ENCODE peak calls at places on chromosomes 12 and 14, in nine cellular contexts. E, T, Y, M, V, B, O, L and S are unnamed samples.
A peak's percentile ranks its signal among the peaks of the same experiment; 100 is the strongest.

GRCh38 chr12:99498756-99499155 is 148.8 kb upstream of the GARIN6 start:
- DNase-seq in E (no peak), T (no peak), Y (no peak), M (no peak), V (peak; percentile 40), B (no peak), O (no peak), L (no peak), S (peak; percentile 83)

GRCh38 chr12:98492580-98493140 is 22.7 kb upstream of the TMPO start:
- DNase-seq in E (no peak), T (no peak), Y (no peak), M (no peak), V (no peak), B (peak; percentile 80), O (no peak), L (no peak), S (no peak)

GRCh38 chr12:103880299-103881142 is 39.5 kb upstream of the NT5DC3 start:
- DNase-seq in E (no peak), T (no peak), Y (no peak), M (peak; percentile 30), V (peak; percentile 69), B (no peak), O (no peak), L (no peak), S (peak; percentile 92)

GRCh38 chr12:24853588-24853987 is 95.3 kb downstream of the BCAT1 start:
- DNase-seq in E (no peak), T (no peak), Y (no peak), M (no peak), V (peak; percentile 46), B (no peak), O (peak; percentile 59), L (no peak), S (peak; percentile 89)

GRCh38 chr14:78764240-78764639 is 594.1 kb downstream of the NRXN3 start:
- DNase-seq in E (no peak), T (no peak), Y (no peak), M (no peak), V (no peak), B (no peak), O (peak; percentile 22), L (no peak), S (peak; percentile 45)

GRCh38 chr12:19654630-19655384 is 215.5 kb downstream of the AEBP2 start:
- DNase-seq in E (no peak), T (no peak), Y (no peak), M (no peak), V (no peak), B (no peak), O (peak; percentile 31), L (no peak), S (no peak)

GRCh38 chr14:22850944-22851790 is 14.8 kb downstream of the MMP14 start:
- DNase-seq in E (peak; percentile 68), T (peak; percentile 67), Y (peak; percentile 98), M (peak; percentile 48), V (peak; percentile 48), B (peak; percentile 63), O (peak; percentile 95), L (peak; percentile 72), S (peak; percentile 83)

GRCh38 chr14:91281346-91281745 is 36.8 kb upstream of the GPR68 start:
- DNase-seq in E (no peak), T (no peak), Y (no peak), M (no peak), V (peak; percentile 88), B (no peak), O (no peak), L (no peak), S (peak; percentile 89)

GRCh38 chr14:90907178-90907577 is 90.9 kb upstream of the TTC7B start:
- DNase-seq in E (no peak), T (no peak), Y (no peak), M (no peak), V (no peak), B (no peak), O (no peak), L (no peak), S (no peak)

GRCh38 chr12:30002677-30003076 is 218.9 kb upstream of the TMTC1 start:
- DNase-seq in E (no peak), T (no peak), Y (no peak), M (no peak), V (no peak), B (no peak), O (no peak), L (no peak), S (no peak)

GRCh38 chr12:20404576-20405346 is 36.4 kb downstream of the PDE3A start:
- DNase-seq in E (no peak), T (no peak), Y (no peak), M (no peak), V (no peak), B (no peak), O (peak; percentile 70), L (peak; percentile 40), S (peak; percentile 50)

GRCh38 chr12:111840831-111841230 is 1.2 kb upstream of the MAPKAPK5 start:
- DNase-seq in E (no peak), T (no peak), Y (no peak), M (no peak), V (no peak), B (no peak), O (no peak), L (peak; percentile 56), S (peak; percentile 13)

GRCh38 chr14:65226824-65227604 is 124.7 kb upstream of the MAX start:
- DNase-seq in E (no peak), T (no peak), Y (no peak), M (no peak), V (no peak), B (no peak), O (peak; percentile 78), L (peak; percentile 84), S (peak; percentile 72)

GRCh38 chr14:104858811-104859426 is 6.1 kb upstream of the CEP170B start:
- DNase-seq in E (no peak), T (no peak), Y (no peak), M (no peak), V (no peak), B (no peak), O (no peak), L (no peak), S (no peak)

GRCh38 chr14:64035143-64035542 is 182.3 kb downstream of the SYNE2 start:
- DNase-seq in E (no peak), T (no peak), Y (no peak), M (no peak), V (no peak), B (no peak), O (peak; percentile 18), L (no peak), S (no peak)

GRCh38 chr14:99971929-99972747 is 93.1 kb upstream of the EVL start:
- DNase-seq in E (no peak), T (no peak), Y (no peak), M (peak; percentile 23), V (peak; percentile 36), B (peak; percentile 56), O (no peak), L (no peak), S (no peak)

GRCh38 chr14:35406811-35407630 is 2.5 kb upstream of the NFKBIA start:
- DNase-seq in E (peak; percentile 52), T (no peak), Y (no peak), M (no peak), V (peak; percentile 68), B (no peak), O (peak; percentile 80), L (no peak), S (peak; percentile 88)

GRCh38 chr14:101540481-101540880 is 20.8 kb upstream of the DIO3 start:
- DNase-seq in E (no peak), T (no peak), Y (no peak), M (no peak), V (no peak), B (no peak), O (no peak), L (no peak), S (no peak)

GRCh38 chr12:68080577-68080976 is 79.0 kb downstream of the IFNG start:
- DNase-seq in E (no peak), T (no peak), Y (no peak), M (no peak), V (no peak), B (no peak), O (no peak), L (no peak), S (no peak)

GRCh38 chr12:108309674-108310312 is 29.3 kb downstream of the CMKLR1 start:
- DNase-seq in E (no peak), T (no peak), Y (no peak), M (no peak), V (no peak), B (no peak), O (no peak), L (no peak), S (no peak)

GRCh38 chr14:71555654-71556559 is 376.3 kb upstream of the RGS6 start:
- DNase-seq in E (no peak), T (no peak), Y (no peak), M (no peak), V (no peak), B (no peak), O (peak; percentile 54), L (peak; percentile 39), S (peak; percentile 76)

GRCh38 chr12:51788876-51789275 is 59.6 kb downstream of the FIGNL2 start:
- DNase-seq in E (no peak), T (no peak), Y (no peak), M (no peak), V (peak; percentile 37), B (no peak), O (peak; percentile 44), L (no peak), S (peak; percentile 63)

GRCh38 chr14:52377940-52378339 is 63.8 kb downstream of the PTGER2 start:
- DNase-seq in E (no peak), T (no peak), Y (no peak), M (no peak), V (no peak), B (no peak), O (no peak), L (no peak), S (no peak)
- TF ChIP-seq CTCF in E (no peak), T (no peak), Y (no peak), M (no peak), V (no peak), B (no peak), O (no peak), L (no peak), S (no peak)

GRCh38 chr12:27305673-27306504 is 26.7 kb upstream of the BMAL2 start:
- DNase-seq in E (no peak), T (no peak), Y (no peak), M (no peak), V (peak; percentile 10), B (no peak), O (peak; percentile 78), L (no peak), S (peak; percentile 41)
- TF ChIP-seq CTCF in E (no peak), T (no peak), Y (peak; percentile 43), M (peak; percentile 61), V (peak; percentile 51), B (peak; percentile 66), O (peak; percentile 33), L (peak; percentile 52), S (peak; percentile 15)

DNA sequence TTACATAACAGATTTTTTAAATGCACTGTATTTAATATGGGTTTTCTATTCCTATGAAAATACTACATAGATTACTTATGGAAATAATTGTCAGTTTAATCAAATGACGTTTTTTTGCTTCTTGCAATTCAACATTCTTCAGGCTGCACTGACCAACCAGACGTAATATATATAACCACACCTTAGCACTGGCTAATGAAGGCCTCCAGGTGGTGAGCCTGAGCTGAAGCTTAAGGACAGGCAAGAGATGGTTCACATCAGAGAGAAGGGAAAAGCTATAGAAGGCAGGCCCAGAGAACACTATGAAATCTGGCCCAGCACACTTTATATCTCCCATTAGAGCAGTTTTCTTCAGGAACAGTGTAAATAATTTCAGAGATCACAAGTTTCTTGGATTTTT is 2.8 kb upstream of the MDGA2 start:
- DNase-seq in E (no peak), T (no peak), Y (no peak), M (no peak), V (no peak), B (no peak), O (no peak), L (no peak), S (no peak)
- TF ChIP-seq CTCF in E (no peak), T (no peak), Y (no peak), M (no peak), V (no peak), B (no peak), O (no peak), L (no peak), S (peak; percentile 16)

GRCh38 chr12:124863409-124864325 is at the start of gene SCARB1:
- DNase-seq in E (peak; percentile 71), T (peak; percentile 62), Y (peak; percentile 86), M (peak; percentile 83), V (peak; percentile 94), B (peak; percentile 94), O (peak; percentile 78), L (peak; percentile 90), S (peak; percentile 84)
- TF ChIP-seq CTCF in E (no peak), T (no peak), Y (no peak), M (no peak), V (no peak), B (peak; percentile 13), O (no peak), L (no peak), S (no peak)